ENCODE peak calls at places on chromosomes 5 and 9, in five cellular contexts. H is WTC11; I is hepatocyte; J is HEK293T; C is stimulated activated CD4-positive, alpha-beta T cell treated with anti-CD3 and anti-CD28 coated beads, Interleukin-2, amount 100 ng/mL, for 4 hours. V is an unnamed sample.

GRCh38 chr5:137091473-137091872 is 407.7 kb downstream of the SPOCK1 start:
- DNase-seq in H (peak; percentile 64), I (no peak), J (no peak), C (no peak), V (no peak)

GRCh38 chr5:64822329-64822728 is 53.6 kb downstream of the CWC27 start:
- DNase-seq in H (no peak), I (no peak), J (no peak), C (no peak), V (no peak)

GRCh38 chr5:37840036-37840909 is at the start of gene GDNF:
- DNase-seq in H (peak; percentile 65), I (peak; percentile 61), J (peak; percentile 66), C (no peak), V (no peak)

GRCh38 chr5:133825631-133826289 is 142.7 kb downstream of the C5orf15 start:
- DNase-seq in H (no peak), I (no peak), J (no peak), C (no peak), V (no peak)

GRCh38 chr5:143241892-143242291 is 161.6 kb downstream of the NR3C1 start:
- DNase-seq in H (no peak), I (no peak), J (no peak), C (no peak), V (no peak)

GRCh38 chr5:141172381-141173204 is at the start of gene PCDHB7:
- DNase-seq in H (peak; percentile 57), I (no peak), J (peak; percentile 19), C (no peak), V (no peak)

GRCh38 chr5:172334196-172334595 is 50.6 kb upstream of the UBTD2 start:
- DNase-seq in H (peak; percentile 61), I (no peak), J (no peak), C (no peak), V (no peak)

GRCh38 chr5:170747851-170748250 is 35.7 kb upstream of the GABRP start:
- DNase-seq in H (peak; percentile 72), I (no peak), J (peak; percentile 66), C (no peak), V (no peak)

GRCh38 chr9:116391306-116391900 is 237.8 kb downstream of the PAPPA start:
- DNase-seq in H (no peak), I (peak; percentile 27), J (no peak), C (no peak), V (no peak)

GRCh38 chr9:95822583-95823431 is 52.7 kb upstream of the ERCC6L2 start:
- DNase-seq in H (no peak), I (peak; percentile 54), J (no peak), C (no peak), V (no peak)

GRCh38 chr5:160419458-160420330 is 813 bp upstream of the SLU7 start:
- DNase-seq in H (no peak), I (no peak), J (no peak), C (no peak), V (no peak)

GRCh38 chr9:133522073-133522910 is 2.5 kb downstream of the MYMK start:
- DNase-seq in H (no peak), I (no peak), J (no peak), C (no peak), V (no peak)

GRCh38 chr9:77598510-77598909 is 49.6 kb downstream of the GNA14 start:
- DNase-seq in H (no peak), I (peak; percentile 34), J (no peak), C (no peak), V (no peak)

GRCh38 chr9:34197756-34198711 is 19.2 kb downstream of the UBAP1 start:
- DNase-seq in H (peak; percentile 55), I (no peak), J (no peak), C (no peak), V (no peak)

GRCh38 chr5:35319231-35320002 is 89.1 kb upstream of the PRLR start:
- DNase-seq in H (no peak), I (peak; percentile 46), J (no peak), C (no peak), V (no peak)

GRCh38 chr5:151094861-151095260 is 14.0 kb upstream of the TNIP1 start:
- DNase-seq in H (no peak), I (no peak), J (no peak), C (no peak), V (no peak)

GRCh38 chr9:77649109-77649812 is 1.1 kb upstream of the GNA14 start:
- DNase-seq in H (no peak), I (no peak), J (no peak), C (no peak), V (no peak)

GRCh38 chr9:70805953-70806352 is 315.5 kb downstream of the TRPM3 start:
- DNase-seq in H (no peak), I (no peak), J (no peak), C (no peak), V (no peak)

GRCh38 chr5:78644741-78645300 is 3.8 kb downstream of the LHFPL2 start:
- DNase-seq in H (no peak), I (no peak), J (no peak), C (no peak), V (no peak)

GRCh38 chr9:2704504-2704903 is 12.8 kb upstream of the KCNV2 start:
- DNase-seq in H (no peak), I (no peak), J (no peak), C (no peak), V (no peak)

GRCh38 chr5:93632327-93632726 is 49.3 kb downstream of the NR2F1 start:
- DNase-seq in H (no peak), I (no peak), J (no peak), C (no peak), V (no peak)

GRCh38 chr9:73270967-73271722 is 119.5 kb downstream of the ANXA1 start:
- DNase-seq in H (no peak), I (peak; percentile 75), J (no peak), C (no peak), V (no peak)

GRCh38 chr9:7382365-7382764 is 417.2 kb downstream of the DMAC1 start:
- DNase-seq in H (no peak), I (no peak), J (no peak), C (no peak), V (no peak)

GRCh38 chr5:58933891-58934628 is 351.2 kb downstream of the RAB3C start:
- DNase-seq in H (no peak), I (no peak), J (no peak), C (peak; percentile 6), V (no peak)

GRCh38 chr9:137731216-137731946 is 112.6 kb downstream of the EHMT1 start:
- DNase-seq in H (no peak), I (no peak), J (no peak), C (no peak), V (no peak)

GRCh38 chr5:2173067-2173466 is 290.3 kb upstream of the IRX4 start:
- DNase-seq in H (no peak), I (no peak), J (no peak), C (no peak), V (no peak)

GRCh38 chr5:168654225-168654624 is 75.1 kb upstream of the PANK3 start:
- DNase-seq in H (no peak), I (peak; percentile 73), J (no peak), C (no peak), V (no peak)

GRCh38 chr5:118247468-118247867 is 740.9 kb downstream of the DTWD2 start:
- DNase-seq in H (no peak), I (no peak), J (no peak), C (no peak), V (no peak)

GRCh38 chr9:127761061-127761460 is 17.4 kb downstream of the SH2D3C start:
- DNase-seq in H (no peak), I (no peak), J (no peak), C (no peak), V (no peak)

GRCh38 chr9:86175743-86176456 is 76.5 kb upstream of the GOLM1 start:
- DNase-seq in H (no peak), I (no peak), J (no peak), C (no peak), V (peak; percentile 79)

GRCh38 chr5:11683666-11684065 is 220.6 kb downstream of the CTNND2 start:
- DNase-seq in H (no peak), I (peak; percentile 17), J (no peak), C (no peak), V (no peak)

GRCh38 chr5:111337688-111338087 is 113.5 kb downstream of the CAMK4 start:
- DNase-seq in H (no peak), I (no peak), J (no peak), C (no peak), V (no peak)

GRCh38 chr5:77076961-77077820 is 9.9 kb downstream of the ZBED3 start:
- DNase-seq in H (peak; percentile 86), I (peak; percentile 84), J (no peak), C (no peak), V (no peak)